ENCODE peak calls at places on chromosomes 2 and 18, in four cellular contexts. H is stimulated activated CD4-positive, alpha-beta T cell treated with anti-CD3 and anti-CD28 coated beads, Interleukin-2, amount 100 ng/mL, for 48 hours; F is mucosa of descending colon; X is head of caudate nucleus. M is an unnamed sample.

GRCh38 chr18:61991201-61991600 is 98.4 kb upstream of the RNF152 start:
- DNase-seq in H (no peak), F (no peak), X (no peak), M (no peak)

GRCh38 chr2:43934567-43934966 is 61.2 kb downstream of the LRPPRC start:
- DNase-seq in H (no peak), F (no peak), X (no peak), M (no peak)

GRCh38 chr2:98663521-98664090 is 55.2 kb downstream of the UNC50 start:
- DNase-seq in H (no peak), F (no peak), X (no peak), M (no peak)

GRCh38 chr2:174340400-174341300 is 5.9 kb downstream of the SP9 start:
- DNase-seq in H (no peak), F (peak; percentile 32), X (no peak), M (no peak)

GRCh38 chr18:25737710-25738251 is 352.6 kb downstream of the SS18 start:
- DNase-seq in H (no peak), F (no peak), X (no peak), M (no peak)

GRCh38 chr2:70247364-70248144 is 874 bp downstream of the TIA1 start:
- DNase-seq in H (no peak), F (no peak), X (no peak), M (no peak)

GRCh38 chr2:69483696-69484095 is 46.5 kb upstream of the NFU1 start:
- DNase-seq in H (no peak), F (no peak), X (no peak), M (no peak)

GRCh38 chr2:164816046-164816445 is 25.6 kb downstream of the COBLL1 start:
- DNase-seq in H (no peak), F (no peak), X (no peak), M (no peak)

GRCh38 chr2:217471329-217471728 is 531.5 kb downstream of the TNS1 start:
- DNase-seq in H (no peak), F (no peak), X (no peak), M (no peak)

GRCh38 chr18:11034816-11035215 is 114.6 kb downstream of the PIEZO2 start:
- DNase-seq in H (no peak), F (no peak), X (no peak), M (no peak)

M was measured in esophagus muscularis mucosa.